ENCODE peak calls at places on chromosomes 3 and 15, in six cellular contexts. K is HepG2, F is HCT116, X is H1, U is SK-N-SH, Q is K562. E is an unnamed sample.

GRCh38 chr3:65576942-65577341 is 461.8 kb downstream of the MAGI1 start:
- DNase-seq in K (no peak), F (no peak), X (no peak), U (no peak), Q (no peak), E (no peak)

GRCh38 chr3:170542704-170543103 is 43.2 kb downstream of the SLC7A14 start:
- DNase-seq in K (no peak), F (no peak), X (no peak), U (no peak), Q (no peak), E (no peak)

GRCh38 chr3:12601072-12601471 is 44.2 kb downstream of the MKRN2 start:
- DNase-seq in K (peak), F (no peak), X (no peak), U (peak), Q (no peak), E (no peak)

GRCh38 chr3:112514527-112515128 is 15.4 kb upstream of the BTLA start:
- DNase-seq in K (no peak), F (no peak), X (no peak), U (no peak), Q (no peak), E (peak)

GRCh38 chr15:96320703-96321421 is 9.6 kb upstream of the NR2F2 start:
- DNase-seq in K (no peak), F (no peak), X (no peak), U (no peak), Q (no peak), E (no peak)

GRCh38 chr3:119627461-119627860 is 29.8 kb downstream of the PLA1A start:
- DNase-seq in K (no peak), F (no peak), X (no peak), U (no peak), Q (no peak), E (peak)

GRCh38 chr3:136819784-136820640 is 1.1 kb downstream of the SLC35G2 start:
- DNase-seq in K (peak), F (no peak), X (peak), U (peak), Q (no peak), E (no peak)

GRCh38 chr15:58165661-58166060 is 27.5 kb downstream of the AQP9 start:
- DNase-seq in K (peak), F (no peak), X (no peak), U (no peak), Q (peak), E (no peak)

GRCh38 chr3:36538405-36538804 is 158.1 kb downstream of the STAC start:
- DNase-seq in K (no peak), F (no peak), X (no peak), U (no peak), Q (no peak), E (no peak)

GRCh38 chr3:23966308-23966707 is 21.2 kb downstream of the NR1D2 start:
- DNase-seq in K (no peak), F (no peak), X (no peak), U (no peak), Q (no peak), E (no peak)

GRCh38 chr3:24272408-24272807 is 222.2 kb downstream of the THRB start:
- DNase-seq in K (no peak), F (no peak), X (no peak), U (no peak), Q (no peak), E (no peak)

GRCh38 chr15:67240235-67241131 is 14.0 kb downstream of the AAGAB start:
- DNase-seq in K (peak), F (peak), X (no peak), U (peak), Q (no peak), E (peak)

GRCh38 chr3:112445839-112446238 is 53.4 kb downstream of the BTLA start:
- DNase-seq in K (no peak), F (no peak), X (no peak), U (no peak), Q (no peak), E (no peak)

GRCh38 chr15:78320173-78320572 is 20.0 kb upstream of the CRABP1 start:
- DNase-seq in K (no peak), F (no peak), X (no peak), U (no peak), Q (no peak), E (no peak)

GRCh38 chr3:60053518-60054265 is 1003.9 kb upstream of the CFAP20DC start:
- DNase-seq in K (no peak), F (no peak), X (no peak), U (no peak), Q (peak), E (no peak)

GRCh38 chr15:58931985-58932384 is 1.5 kb downstream of the SLTM start:
- DNase-seq in K (peak), F (no peak), X (no peak), U (peak), Q (peak), E (peak)

GRCh38 chr3:96334779-96335178 is 479.6 kb upstream of the EPHA6 start:
- DNase-seq in K (no peak), F (no peak), X (no peak), U (no peak), Q (no peak), E (no peak)

GRCh38 chr3:149258298-149258697 is 36.7 kb upstream of the CP start:
- DNase-seq in K (no peak), F (no peak), X (no peak), U (no peak), Q (peak), E (no peak)

GRCh38 chr3:32083901-32084300 is 22.5 kb upstream of the GPD1L start:
- DNase-seq in K (no peak), F (no peak), X (no peak), U (no peak), Q (no peak), E (no peak)

GRCh38 chr3:46059432-46059831 is 32.1 kb upstream of the XCR1 start:
- DNase-seq in K (no peak), F (no peak), X (no peak), U (no peak), Q (no peak), E (peak)

GRCh38 chr15:44584162-44584749 is 47.3 kb downstream of the EIF3J start:
- DNase-seq in K (peak), F (peak), X (peak), U (peak), Q (no peak), E (no peak)

GRCh38 chr15:36053746-36054145 is 507.8 kb upstream of the DPH6 start:
- DNase-seq in K (no peak), F (no peak), X (no peak), U (no peak), Q (no peak), E (no peak)

GRCh38 chr15:36050899-36051298 is 504.9 kb upstream of the DPH6 start:
- DNase-seq in K (no peak), F (no peak), X (no peak), U (no peak), Q (no peak), E (no peak)
- TF ChIP-seq YY1 in K (no peak), F (no peak), X (no peak), U (no peak), Q (no peak), E (no peak)

DNA sequence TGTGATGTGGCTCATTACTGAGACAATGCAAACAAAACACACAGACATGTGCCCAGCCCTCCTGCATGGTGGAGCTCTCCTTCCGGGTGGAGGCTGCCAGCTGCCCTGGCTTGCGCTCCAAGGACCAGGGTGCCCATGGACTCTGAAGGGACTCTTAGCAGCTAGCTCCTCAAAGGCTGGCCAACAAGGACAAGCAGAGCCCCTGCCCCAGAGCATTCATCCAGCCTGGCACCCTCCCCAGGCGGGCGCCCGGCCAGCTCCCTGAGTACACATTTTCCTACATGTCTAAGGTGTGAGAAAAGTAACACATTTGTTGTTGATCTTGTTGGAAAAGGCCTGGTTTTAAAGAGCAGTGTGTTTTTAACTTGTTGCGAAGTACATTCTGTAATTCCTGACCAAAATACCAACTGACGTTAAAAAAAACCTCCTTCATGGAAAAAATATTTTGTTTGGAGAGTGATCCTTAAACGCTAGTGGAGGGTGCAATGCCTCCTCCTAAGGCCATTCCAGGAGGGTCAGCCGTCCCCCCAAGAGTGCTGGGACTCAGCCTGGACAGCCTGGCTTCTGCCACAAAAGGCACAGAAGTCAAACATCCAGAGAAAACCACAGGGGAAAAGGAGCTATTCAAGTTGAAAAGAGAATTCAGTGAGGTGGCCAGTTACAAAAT is 86.9 kb downstream of the KLF15 start:
- DNase-seq in K (no peak), F (no peak), X (no peak), U (no peak), Q (no peak), E (no peak)
- TF ChIP-seq POLR2AphosphoS5 in K (no peak), F (no peak), X (no peak), U (no peak), Q (no peak), E (no peak)

DNA sequence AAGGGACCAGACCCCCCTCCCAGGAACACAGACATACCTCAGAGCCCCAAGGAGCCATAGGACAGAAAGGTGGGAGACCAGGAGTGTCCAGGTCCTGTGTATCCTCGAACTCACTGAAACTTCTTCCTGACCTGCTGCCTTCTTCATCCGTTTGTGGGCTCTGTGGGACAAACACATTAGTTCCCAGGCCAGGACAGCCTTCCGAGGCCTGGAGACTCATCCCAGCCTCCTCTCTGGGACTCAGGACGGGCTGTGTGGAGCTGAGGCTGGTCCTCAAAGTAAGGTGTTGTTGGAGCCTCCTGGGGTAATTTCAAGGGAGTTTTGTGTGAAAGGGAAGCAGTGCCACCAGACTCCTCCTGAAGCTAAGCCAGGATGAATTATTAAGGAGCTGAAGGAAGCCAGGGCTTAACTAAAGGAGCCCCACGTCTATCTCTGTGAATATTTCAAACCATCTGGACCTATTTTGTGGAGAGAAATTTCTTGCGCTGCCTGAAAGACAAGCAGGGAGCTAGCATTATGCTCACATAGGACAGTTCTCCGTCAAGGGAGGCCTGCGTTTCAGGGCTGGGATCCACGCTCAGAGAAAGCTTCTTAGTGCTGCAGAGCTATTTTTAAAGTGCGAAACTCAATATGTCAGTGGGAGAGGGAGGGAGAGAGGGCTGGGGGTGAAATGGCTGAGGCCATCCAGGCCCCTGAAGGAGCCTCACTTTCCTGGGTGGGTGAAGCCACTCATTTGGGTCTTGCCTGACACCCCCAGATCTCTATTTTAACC is 29.8 kb upstream of the PLA2G4E start:
- DNase-seq in K (no peak), F (no peak), X (peak), U (no peak), Q (no peak), E (no peak)
- TF ChIP-seq YY1 in K (no peak), F (no peak), X (no peak), U (no peak), Q (no peak), E (no peak)

DNA sequence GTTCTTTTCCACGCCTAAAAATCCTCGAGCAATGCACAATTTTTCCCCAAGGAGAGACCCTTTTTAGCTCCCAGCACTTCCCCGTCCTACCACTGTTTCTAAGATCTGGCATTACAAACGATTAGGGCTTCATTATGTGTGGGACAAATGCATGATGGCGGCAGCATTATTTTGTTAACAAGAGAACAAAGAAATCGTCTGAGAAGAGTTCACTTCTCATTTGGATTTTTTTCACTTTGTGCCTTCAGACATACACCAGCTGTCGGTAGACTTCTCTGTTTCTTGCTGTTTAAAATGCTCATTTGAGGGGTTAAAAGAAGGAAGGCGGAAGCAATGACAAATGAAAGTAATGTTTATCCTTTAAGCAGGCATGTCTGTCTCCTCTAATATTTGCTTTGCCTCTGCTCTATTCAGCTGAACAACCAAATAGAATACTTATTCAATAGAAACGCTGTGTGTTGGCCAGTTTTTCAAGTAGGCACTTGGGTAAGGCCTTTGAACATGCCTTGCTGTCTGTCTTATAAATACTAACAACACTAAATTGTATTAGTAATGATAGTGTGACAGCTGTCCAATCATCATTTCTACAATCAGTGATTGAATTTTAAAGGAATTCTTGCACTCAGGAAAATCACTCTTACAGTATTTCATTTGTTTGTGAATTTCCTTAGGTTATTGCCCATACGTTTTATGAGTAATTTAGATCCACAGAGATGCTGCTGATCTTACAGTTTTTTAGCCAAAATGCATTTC is 382.4 kb downstream of the IL5RA start:
- DNase-seq in K (no peak), F (no peak), X (no peak), U (no peak), Q (no peak), E (no peak)
- TF ChIP-seq POLR2AphosphoS5 in K (no peak), F (no peak), X (no peak), U (no peak), Q (no peak), E (no peak)

GRCh38 chr3:190034446-190034845 is 86.3 kb downstream of the P3H2 start:
- DNase-seq in K (no peak), F (no peak), X (no peak), U (no peak), Q (no peak), E (no peak)
- TF ChIP-seq YY1 in K (no peak), F (no peak), X (no peak), U (no peak), Q (no peak), E (no peak)

GRCh38 chr3:134630506-134630905 is 20.3 kb downstream of the KY start:
- DNase-seq in K (no peak), F (no peak), X (peak), U (no peak), Q (no peak), E (no peak)
- TF ChIP-seq POLR2AphosphoS5 in K (no peak), F (no peak), X (no peak), U (no peak), Q (no peak), E (no peak)